ENCODE peak calls at places on chromosomes 16 and 17, in four cellular contexts. J is GM20000; N is C1 segment of cervical spinal cord; Y is activated CD8-positive, alpha-beta memory T cell treated with anti-CD3 and anti-CD28 coated beads for 4 hours. S is an unnamed sample.
A peak's percentile ranks its signal among the peaks of the same experiment; 100 is the strongest.

GRCh38 chr16:12027091-12027490 is 50.6 kb downstream of the SNX29 start:
- DNase-seq in Y (no peak), N (no peak), J (no peak), S (peak; percentile 9)

GRCh38 chr16:88376835-88377726 is 5.7 kb upstream of the ZNF469 start:
- DNase-seq in J (peak; percentile 36), N (peak; percentile 46), Y (no peak), S (no peak)

GRCh38 chr17:79707931-79708891 is 22.5 kb upstream of the ENPP7 start:
- DNase-seq in Y (peak; percentile 28), J (peak; percentile 78), N (peak; percentile 40), S (no peak)

GRCh38 chr16:79602615-79603014 is 2.1 kb upstream of the MAF start:
- DNase-seq in N (no peak), J (no peak), Y (no peak), S (no peak)

GRCh38 chr17:74373838-74374606 is 6.7 kb downstream of the GPR142 start:
- DNase-seq in N (peak; percentile 52), J (no peak), Y (no peak), S (no peak)

GRCh38 chr17:82932146-82933005 is 92.6 kb upstream of the ZNF750 start:
- DNase-seq in Y (no peak), J (no peak), N (no peak), S (no peak)

GRCh38 chr16:65121870-65122723 is at the start of gene CDH11:
- DNase-seq in Y (no peak), J (no peak), N (peak; percentile 81), S (no peak)

GRCh38 chr17:74161501-74161850 is 42.0 kb upstream of the RPL38 start:
- DNase-seq in Y (no peak), N (no peak), J (no peak), S (no peak)

GRCh38 chr16:67868290-67868689 is 4.6 kb upstream of the EDC4 start:
- DNase-seq in N (no peak), Y (no peak), J (no peak), S (no peak)

GRCh38 chr16:28217326-28217725 is 5.6 kb upstream of the XPO6 start:
- DNase-seq in J (no peak), N (no peak), Y (no peak), S (no peak)

GRCh38 chr17:61401280-61402072 is 1.8 kb downstream of the TBX2 start:
- DNase-seq in N (no peak), J (no peak), Y (no peak), S (no peak)

GRCh38 chr17:66830451-66830850 is 4.5 kb upstream of the CACNG5 start:
- DNase-seq in N (no peak), Y (no peak), J (no peak), S (no peak)